ENCODE peak calls at places on chromosome 18, in five cellular contexts. F is dermis microvascular lymphatic vessel endothelial cell, W is cardiac muscle cell, D is T-helper 9 cell, M is progenitor cell of endocrine pancreas. O is an unnamed sample.

GRCh38 chr18:24219561-24220317 is 80.9 kb downstream of the CABYR start:
- DNase-seq in M (no peak), F (no peak), D (no peak), W (no peak), O (no peak)

GRCh38 chr18:76338619-76339245 is 156.3 kb downstream of the ZNF516 start:
- DNase-seq in F (no peak), D (no peak), W (no peak), M (no peak), O (no peak)

GRCh38 chr18:55998071-55998522 is 410.1 kb upstream of the TCF4 start:
- DNase-seq in W (peak; percentile 19), F (no peak), D (no peak), M (no peak), O (no peak)

GRCh38 chr18:10798727-10799435 is 273.1 kb downstream of the NAPG start:
- DNase-seq in W (peak; percentile 51), F (no peak), D (no peak), M (no peak), O (peak; percentile 44)

GRCh38 chr18:75915941-75916640 is 488.6 kb upstream of the SMIM21 start:
- DNase-seq in F (no peak), M (peak; percentile 74), W (peak; percentile 77), D (no peak), O (no peak)

GRCh38 chr18:24055878-24056277 is 41.3 kb downstream of the TTC39C start:
- DNase-seq in M (no peak), F (no peak), W (peak; percentile 38), D (no peak), O (no peak)

GRCh38 chr18:61825386-61825785 is 67.4 kb downstream of the RNF152 start:
- DNase-seq in D (no peak), F (no peak), W (no peak), M (no peak), O (no peak)

GRCh38 chr18:60675801-60676200 is 303.2 kb upstream of the MC4R start:
- DNase-seq in F (no peak), M (no peak), W (no peak), D (no peak), O (no peak)

GRCh38 chr18:44723366-44723765 is 42.7 kb downstream of the SETBP1 start:
- DNase-seq in F (no peak), M (no peak), W (no peak), D (no peak), O (no peak)

GRCh38 chr18:79866889-79867574 is 69.3 kb downstream of the KCNG2 start:
- DNase-seq in D (no peak), M (no peak), W (no peak), F (no peak), O (no peak)

GRCh38 chr18:76453057-76453561 is 41.9 kb downstream of the ZNF516 start:
- DNase-seq in M (no peak), D (no peak), W (no peak), F (no peak), O (no peak)

GRCh38 chr18:44536041-44536440 is 144.6 kb upstream of the SETBP1 start:
- DNase-seq in M (no peak), F (no peak), D (no peak), W (no peak), O (no peak)

GRCh38 chr18:616380-616995 is 19.7 kb downstream of the CLUL1 start:
- DNase-seq in D (no peak), F (peak; percentile 66), W (peak; percentile 59), M (no peak), O (no peak)

GRCh38 chr18:62399781-62400308 is 74.7 kb downstream of the TNFRSF11A start:
- DNase-seq in F (peak; percentile 64), M (no peak), W (peak; percentile 2), D (no peak), O (peak; percentile 35)

GRCh38 chr18:50790956-50791355 is 28.9 kb downstream of the MRO start:
- DNase-seq in F (no peak), D (no peak), W (no peak), M (no peak), O (no peak)

GRCh38 chr18:13175266-13175665 is 43.3 kb upstream of the LDLRAD4 start:
- DNase-seq in D (no peak), F (no peak), M (no peak), W (no peak), O (no peak)

GRCh38 chr18:28065031-28065792 is 111.7 kb downstream of the CDH2 start:
- DNase-seq in W (peak; percentile 50), F (no peak), D (no peak), M (no peak), O (no peak)

GRCh38 chr18:10661333-10661732 is 135.5 kb downstream of the NAPG start:
- DNase-seq in F (peak; percentile 63), M (no peak), W (no peak), D (no peak), O (no peak)

GRCh38 chr18:44715841-44716240 is 35.2 kb downstream of the SETBP1 start:
- DNase-seq in F (no peak), D (no peak), M (no peak), W (no peak), O (no peak)

GRCh38 chr18:49073431-49073830 is 122.7 kb upstream of the SMAD7 start:
- DNase-seq in D (no peak), W (no peak), F (no peak), M (no peak), O (no peak)

GRCh38 chr18:39434223-39434622 is 1868.6 kb upstream of the CELF4 start:
- DNase-seq in F (no peak), W (no peak), D (no peak), M (no peak), O (no peak)

GRCh38 chr18:77058186-77058847 is 74.3 kb downstream of the MBP start:
- DNase-seq in M (no peak), F (no peak), D (no peak), W (no peak), O (no peak)

GRCh38 chr18:66729459-66730239 is 125.8 kb upstream of the CDH19 start:
- DNase-seq in W (no peak), D (no peak), F (no peak), M (no peak), O (no peak)

GRCh38 chr18:36441872-36442271 is 144.4 kb downstream of the FHOD3 start:
- DNase-seq in D (no peak), F (peak; percentile 29), M (no peak), W (peak; percentile 51), O (no peak)

GRCh38 chr18:36176739-36177138 is 10.6 kb upstream of the MOCOS start:
- DNase-seq in F (peak; percentile 91), W (no peak), M (no peak), D (no peak), O (no peak)

O was measured in Caco-2.